ENCODE peak calls at places on chromosome 9, in six cellular contexts. One of them, this sample, is unnamed.

GRCh38 chr9:83749706-83750105 is 41.9 kb upstream of the UBQLN1 start:
- DNase-seq in ureter: no peak
- DNase-seq in psoas muscle: no peak
- DNase-seq in epithelial cell of esophagus: no peak
- DNase-seq in GM12891: no peak
- DNase-seq in Jurkat, Clone E6-1: no peak
- DNase-seq in this sample: no peak

GRCh38 chr9:112380771-112381181 is 868 bp downstream of the HSDL2 start:
- DNase-seq in ureter: no peak
- DNase-seq in psoas muscle: no peak
- DNase-seq in epithelial cell of esophagus: peak; percentile 38
- DNase-seq in GM12891: no peak
- DNase-seq in Jurkat, Clone E6-1: no peak
- DNase-seq in this sample: peak; percentile 65

GRCh38 chr9:134036130-134036529 is 10.8 kb downstream of the BRD3OS start:
- DNase-seq in ureter: no peak
- DNase-seq in psoas muscle: no peak
- DNase-seq in epithelial cell of esophagus: no peak
- DNase-seq in GM12891: no peak
- DNase-seq in Jurkat, Clone E6-1: no peak
- DNase-seq in this sample: no peak

GRCh38 chr9:18739641-18740318 is 265.8 kb downstream of the ADAMTSL1 start:
- DNase-seq in ureter: no peak
- DNase-seq in psoas muscle: no peak
- DNase-seq in epithelial cell of esophagus: no peak
- DNase-seq in GM12891: no peak
- DNase-seq in Jurkat, Clone E6-1: no peak
- DNase-seq in this sample: no peak

GRCh38 chr9:111106202-111106601 is 67.9 kb upstream of the LPAR1 start:
- DNase-seq in ureter: no peak
- DNase-seq in psoas muscle: no peak
- DNase-seq in epithelial cell of esophagus: no peak
- DNase-seq in GM12891: no peak
- DNase-seq in Jurkat, Clone E6-1: no peak
- DNase-seq in this sample: no peak

GRCh38 chr9:30103647-30104394 is 2280.6 kb upstream of the ACO1 start:
- DNase-seq in ureter: no peak
- DNase-seq in psoas muscle: no peak
- DNase-seq in epithelial cell of esophagus: no peak
- DNase-seq in GM12891: no peak
- DNase-seq in Jurkat, Clone E6-1: no peak
- DNase-seq in this sample: no peak

GRCh38 chr9:38059233-38059936 is 9.6 kb downstream of the SHB start:
- DNase-seq in ureter: no peak
- DNase-seq in psoas muscle: no peak
- DNase-seq in epithelial cell of esophagus: no peak
- DNase-seq in GM12891: no peak
- DNase-seq in Jurkat, Clone E6-1: no peak
- DNase-seq in this sample: no peak

GRCh38 chr9:123355761-123356520 is at the start of gene CRB2:
- DNase-seq in ureter: no peak
- DNase-seq in psoas muscle: no peak
- DNase-seq in epithelial cell of esophagus: no peak
- DNase-seq in GM12891: no peak
- DNase-seq in Jurkat, Clone E6-1: no peak
- DNase-seq in this sample: no peak

GRCh38 chr9:109830587-109830986 is 50.6 kb downstream of the PALM2AKAP2 start:
- DNase-seq in ureter: no peak
- DNase-seq in psoas muscle: no peak
- DNase-seq in epithelial cell of esophagus: no peak
- DNase-seq in GM12891: no peak
- DNase-seq in Jurkat, Clone E6-1: no peak
- DNase-seq in this sample: no peak

This sample was measured in NAMALWA.